ENCODE peak calls at places on chromosome 5, in four cellular contexts. A is stimulated activated naive B cell treated with anti-CD40 and anti-IgM and Interleukin-4, amounts not matched to agents 10 μg/mL and 1 μg/mL and 100 μg/mL, for 72 hours; H is pancreas; X is naive thymus-derived CD8-positive, alpha-beta T cell. T is an unnamed sample.
A peak's percentile ranks its signal among the peaks of the same experiment; 100 is the strongest.

GRCh38 chr5:129767927-129768380 is 20.1 kb downstream of the MINAR2 start:
- DNase-seq in A (peak; percentile 51), H (peak; percentile 62), X (peak; percentile 12), T (peak; percentile 62)

GRCh38 chr5:169265888-169266287 is 35.1 kb downstream of the SLIT3 start:
- DNase-seq in A (no peak), X (no peak), H (no peak), T (no peak)

GRCh38 chr5:96641368-96641767 is 20.8 kb upstream of the CAST start:
- DNase-seq in A (no peak), X (no peak), H (no peak), T (no peak)

GRCh38 chr5:178589180-178590140 is 733 bp downstream of the COL23A1 start:
- DNase-seq in H (no peak), A (no peak), X (no peak), T (no peak)

GRCh38 chr5:57724836-57725235 is 242.2 kb upstream of the ACTBL2 start:
- DNase-seq in H (no peak), A (no peak), X (no peak), T (no peak)

GRCh38 chr5:3029396-3029795 is 277.9 kb upstream of the IRX2 start:
- DNase-seq in A (no peak), X (no peak), H (no peak), T (no peak)

GRCh38 chr5:132388244-132389050 is 18.9 kb downstream of the SLC22A5 start:
- DNase-seq in A (no peak), H (no peak), X (no peak), T (peak; percentile 58)

GRCh38 chr5:145464194-145464593 is 370.9 kb downstream of the PRELID2 start:
- DNase-seq in H (no peak), A (no peak), X (no peak), T (no peak)

GRCh38 chr5:98031926-98032325 is 741.5 kb upstream of the RGMB start:
- DNase-seq in A (no peak), X (no peak), H (no peak), T (no peak)

GRCh38 chr5:135264451-135265445 is 134.3 kb downstream of the MACROH2A1 start:
- DNase-seq in H (no peak), A (no peak), X (no peak), T (no peak)

GRCh38 chr5:149959406-149960236 is 937 bp upstream of the SLC26A2 start:
- DNase-seq in H (no peak), A (peak; percentile 58), X (peak; percentile 10), T (no peak)

GRCh38 chr5:76807296-76807695 is 11.5 kb upstream of the F2RL1 start:
- DNase-seq in H (no peak), X (no peak), A (no peak), T (no peak)

GRCh38 chr5:97171703-97172102 is 11.3 kb downstream of the RIOK2 start:
- DNase-seq in A (no peak), H (no peak), X (no peak), T (no peak)

GRCh38 chr5:147648597-147648996 is 133.9 kb downstream of the JAKMIP2 start:
- DNase-seq in H (no peak), X (no peak), A (no peak), T (peak; percentile 66)

GRCh38 chr5:134051305-134051704 is 46.5 kb upstream of the VDAC1 start:
- DNase-seq in X (no peak), A (no peak), H (no peak), T (no peak)

GRCh38 chr5:35205606-35206005 is 24.7 kb downstream of the PRLR start:
- DNase-seq in H (no peak), A (no peak), X (no peak), T (no peak)

GRCh38 chr5:134435525-134435924 is 23.8 kb upstream of the CDKN2AIPNL start:
- DNase-seq in A (no peak), H (no peak), X (no peak), T (no peak)

GRCh38 chr5:139700711-139701693 is 52.9 kb downstream of the CXXC5 start:
- DNase-seq in H (peak; percentile 49), A (no peak), X (no peak), T (peak; percentile 44)

GRCh38 chr5:158170060-158170459 is 311.1 kb upstream of the CLINT1 start:
- DNase-seq in A (no peak), H (no peak), X (no peak), T (no peak)

GRCh38 chr5:36637101-36637500 is 30.7 kb downstream of the SLC1A3 start:
- DNase-seq in X (no peak), H (no peak), A (no peak), T (no peak)

GRCh38 chr5:95725937-95726810 is 5.0 kb upstream of the RHOBTB3 start:
- DNase-seq in X (no peak), H (no peak), A (no peak), T (no peak)

GRCh38 chr5:41747291-41747690 is 122.9 kb downstream of the OXCT1 start:
- DNase-seq in X (no peak), A (no peak), H (no peak), T (no peak)

GRCh38 chr5:106521701-106522100 is 1149.0 kb downstream of the EFNA5 start:
- DNase-seq in X (no peak), H (no peak), A (no peak), T (no peak)

GRCh38 chr5:127961006-127961763 is 122.4 kb upstream of the SLC12A2 start:
- DNase-seq in H (no peak), A (no peak), X (no peak), T (no peak)

GRCh38 chr5:173878224-173878967 is 9.8 kb upstream of the CPEB4 start:
- DNase-seq in H (peak; percentile 65), A (no peak), X (no peak), T (no peak)

GRCh38 chr5:141761-142160 is 49.5 kb upstream of the LRRC14B start:
- DNase-seq in H (no peak), A (no peak), X (no peak), T (no peak)

GRCh38 chr5:157912621-157913325 is 53.8 kb upstream of the CLINT1 start:
- DNase-seq in X (no peak), H (no peak), A (peak; percentile 47), T (no peak)

GRCh38 chr5:45093377-45093776 is 284.6 kb downstream of the MRPS30 start:
- DNase-seq in A (no peak), X (no peak), H (peak; percentile 12), T (no peak)

GRCh38 chr5:71932131-71932635 is 175.1 kb upstream of the MAP1B start:
- DNase-seq in A (no peak), X (no peak), H (no peak), T (no peak)

GRCh38 chr5:87756951-87757350 is 344.2 kb upstream of the CCNH start:
- DNase-seq in A (no peak), H (no peak), X (no peak), T (no peak)

GRCh38 chr5:81802020-81802419 is 51.1 kb upstream of the SSBP2 start:
- DNase-seq in X (no peak), H (no peak), A (no peak), T (no peak)

GRCh38 chr5:159301351-159301911 is 28.9 kb downstream of the IL12B start:
- DNase-seq in X (no peak), H (no peak), A (no peak), T (no peak)

GRCh38 chr5:111680737-111681413 is 76.1 kb downstream of the NREP start:
- DNase-seq in A (no peak), H (peak; percentile 34), X (no peak), T (peak; percentile 76)

GRCh38 chr5:179348011-179348530 is 2.8 kb upstream of the ADAMTS2 start:
- DNase-seq in H (no peak), A (no peak), X (no peak), T (peak; percentile 6)

T was measured in right lobe of liver.